ENCODE peak calls at places on chromosomes 1 and 21, in five cellular contexts. K is activated T-cell treated with anti-CD3 and anti-CD28 coated beads, Interleukin-2, amount 50 U/mL, for 72 hours; Y is Calu3; Q is aorta; T is activated CD4-positive, alpha-beta T cell treated with anti-CD3 and anti-CD28 coated beads for 24 hours. W is an unnamed sample.

GRCh38 chr1:82565146-82565545 is 764.4 kb downstream of the ADGRL2 start:
- DNase-seq in K (no peak), Y (peak; percentile 3), Q (no peak), T (no peak), W (peak; percentile 71)

GRCh38 chr1:65343286-65343685 is 33.9 kb downstream of the DNAJC6 start:
- DNase-seq in K (no peak), Y (no peak), Q (no peak), T (no peak), W (peak; percentile 95)

GRCh38 chr1:116433283-116434257 is 60.5 kb downstream of the ATP1A1 start:
- DNase-seq in K (no peak), Y (peak; percentile 86), Q (no peak), T (no peak), W (peak; percentile 83)

GRCh38 chr1:234998174-234998741 is 130.4 kb downstream of the TOMM20 start:
- DNase-seq in K (no peak), Y (peak; percentile 83), Q (peak; percentile 88), T (no peak), W (peak; percentile 100)

GRCh38 chr1:59701376-59701775 is 113.4 kb upstream of the HOOK1 start:
- DNase-seq in K (no peak), Y (no peak), Q (no peak), T (no peak), W (no peak)

GRCh38 chr1:25727819-25728286 is 72.1 kb upstream of the SELENON start:
- DNase-seq in K (no peak), Y (peak; percentile 14), Q (peak; percentile 85), T (no peak), W (no peak)

GRCh38 chr1:151494741-151495281 is 16.4 kb upstream of the CGN start:
- DNase-seq in K (no peak), Y (peak; percentile 67), Q (no peak), T (no peak), W (peak; percentile 85)

GRCh38 chr1:4395158-4395557 is 259.3 kb upstream of the AJAP1 start:
- DNase-seq in K (no peak), Y (no peak), Q (no peak), T (no peak), W (peak; percentile 26)

GRCh38 chr21:39000496-39000895 is 182.8 kb downstream of the PSMG1 start:
- DNase-seq in K (peak; percentile 70), Y (no peak), Q (no peak), T (no peak), W (peak; percentile 63)

GRCh38 chr1:234585333-234586055 is 24.5 kb downstream of the IRF2BP2 start:
- DNase-seq in K (no peak), Y (no peak), Q (no peak), T (no peak), W (no peak)